ENCODE peak calls at places on chromosome 4, in four cellular contexts. O, N, K and H are unnamed samples.

GRCh38 chr4:89356086-89356485 is 48.5 kb upstream of the GPRIN3 start:
- DNase-seq in O (peak; percentile 31), N (no peak), K (no peak), H (no peak)

GRCh38 chr4:124974163-124974562 is 261.6 kb upstream of the ANKRD50 start:
- DNase-seq in O (no peak), N (no peak), K (no peak), H (no peak)

GRCh38 chr4:149896428-149896827 is 80.8 kb upstream of the IQCM start:
- DNase-seq in O (no peak), N (no peak), K (no peak), H (no peak)

GRCh38 chr4:83197555-83198235 is 83.2 kb upstream of the PLAC8 start:
- DNase-seq in O (no peak), N (no peak), K (no peak), H (no peak)

GRCh38 chr4:154491731-154492249 is at the start of gene DCHS2:
- DNase-seq in O (no peak), N (no peak), K (peak; percentile 56), H (no peak)

GRCh38 chr4:112858751-112859150 is 190.7 kb upstream of the ANK2 start:
- DNase-seq in O (no peak), N (no peak), K (no peak), H (no peak)

GRCh38 chr4:125639182-125639621 is 324.4 kb downstream of the FAT4 start:
- DNase-seq in O (no peak), N (no peak), K (no peak), H (no peak)

GRCh38 chr4:158159054-158159717 is 13.6 kb downstream of the GASK1B start:
- DNase-seq in O (no peak), N (no peak), K (no peak), H (no peak)

GRCh38 chr4:119898211-119898610 is 168.4 kb downstream of the MAD2L1 start:
- DNase-seq in O (no peak), N (no peak), K (no peak), H (no peak)

GRCh38 chr4:184100297-184100885 is 117.3 kb downstream of the ENPP6 start:
- DNase-seq in O (peak; percentile 58), N (peak; percentile 49), K (no peak), H (no peak)

GRCh38 chr4:147582386-147583077 is 34.7 kb upstream of the TMEM184C start:
- DNase-seq in O (no peak), N (no peak), K (no peak), H (no peak)

GRCh38 chr4:84493092-84493850 is 5.8 kb downstream of the NKX6-1 start:
- DNase-seq in O (no peak), N (peak; percentile 28), K (no peak), H (no peak)

GRCh38 chr4:17027495-17027894 is 129.1 kb upstream of the LDB2 start:
- DNase-seq in O (no peak), N (no peak), K (no peak), H (no peak)

GRCh38 chr4:52588097-52588496 is 71.0 kb downstream of the USP46 start:
- DNase-seq in O (no peak), N (peak; percentile 25), K (peak; percentile 27), H (no peak)

GRCh38 chr4:58453956-58454355 is 1343.8 kb upstream of the IGFBP7 start:
- DNase-seq in O (no peak), N (no peak), K (no peak), H (no peak)

GRCh38 chr4:168551211-168551610 is 54.4 kb downstream of the PALLD start:
- DNase-seq in O (no peak), N (no peak), K (no peak), H (no peak)

GRCh38 chr4:94680131-94680862 is 77.5 kb upstream of the BMPR1B start:
- DNase-seq in O (no peak), N (no peak), K (no peak), H (no peak)

GRCh38 chr4:8237256-8237989 is 32.1 kb upstream of the HTRA3 start:
- DNase-seq in O (no peak), N (no peak), K (no peak), H (no peak)

GRCh38 chr4:158209825-158210807 is at the start of gene TMEM144:
- DNase-seq in O (peak; percentile 89), N (peak; percentile 94), K (peak; percentile 89), H (peak; percentile 90)

GRCh38 chr4:133585323-133585722 is 436.2 kb downstream of the PCDH10 start:
- DNase-seq in O (no peak), N (no peak), K (no peak), H (no peak)

GRCh38 chr4:55613621-55614020 is 21.6 kb upstream of the PDCL2 start:
- DNase-seq in O (no peak), N (no peak), K (no peak), H (no peak)

GRCh38 chr4:137621056-137621455 is 88.8 kb upstream of the PCDH18 start:
- DNase-seq in O (no peak), N (no peak), K (no peak), H (no peak)

GRCh38 chr4:74675673-74676279 is 118.5 kb downstream of the BTC start:
- DNase-seq in O (no peak), N (peak; percentile 42), K (no peak), H (no peak)

GRCh38 chr4:76011700-76012387 is 4.5 kb upstream of the CXCL9 start:
- DNase-seq in O (no peak), N (no peak), K (no peak), H (no peak)

GRCh38 chr4:7960790-7961655 is 21.4 kb upstream of the AFAP1 start:
- DNase-seq in O (no peak), N (peak; percentile 52), K (peak; percentile 78), H (peak; percentile 64)

GRCh38 chr4:44544158-44544557 is 95.5 kb upstream of the KCTD8 start:
- DNase-seq in O (no peak), N (no peak), K (no peak), H (no peak)

GRCh38 chr4:56475917-56476316 is 8.5 kb downstream of the SRP72 start:
- DNase-seq in O (no peak), N (no peak), K (no peak), H (no peak)

GRCh38 chr4:109977854-109978501 is 65.3 kb downstream of the EGF start:
- DNase-seq in O (no peak), N (no peak), K (no peak), H (no peak)
- TF ChIP-seq CTCF in O (no peak), N (peak; percentile 65), K (peak; percentile 43), H (peak; percentile 45)

GRCh38 chr4:128675083-128675482 is 134.4 kb upstream of the JADE1 start:
- DNase-seq in O (no peak), N (no peak), K (no peak), H (no peak)
- TF ChIP-seq POLR2A in O (no peak), N (no peak), K (no peak), H (no peak)

GRCh38 chr4:30716158-30716557 is 4.0 kb upstream of the PCDH7 start:
- DNase-seq in O (no peak), N (no peak), K (no peak), H (no peak)
- TF ChIP-seq CTCF in O (no peak), N (peak; percentile 1), K (peak; percentile 40), H (no peak)

GRCh38 chr4:123476089-123476488 is 79.5 kb downstream of the SPRY1 start:
- DNase-seq in O (no peak), N (no peak), K (no peak), H (no peak)

GRCh38 chr4:123479944-123480343 is 83.3 kb downstream of the SPRY1 start:
- DNase-seq in O (no peak), N (no peak), K (no peak), H (no peak)

GRCh38 chr4:123474817-123475216 is 78.2 kb downstream of the SPRY1 start:
- DNase-seq in O (no peak), N (no peak), K (no peak), H (no peak)

GRCh38 chr4:123478859-123479345 is 82.3 kb downstream of the SPRY1 start:
- DNase-seq in O (peak; percentile 72), N (peak; percentile 67), K (no peak), H (no peak)

GRCh38 chr4:123477804-123478209 is 81.2 kb downstream of the SPRY1 start:
- DNase-seq in O (no peak), N (no peak), K (no peak), H (no peak)
- TF ChIP-seq POLR2A in O (no peak), N (no peak), K (no peak), H (no peak)

DNA sequence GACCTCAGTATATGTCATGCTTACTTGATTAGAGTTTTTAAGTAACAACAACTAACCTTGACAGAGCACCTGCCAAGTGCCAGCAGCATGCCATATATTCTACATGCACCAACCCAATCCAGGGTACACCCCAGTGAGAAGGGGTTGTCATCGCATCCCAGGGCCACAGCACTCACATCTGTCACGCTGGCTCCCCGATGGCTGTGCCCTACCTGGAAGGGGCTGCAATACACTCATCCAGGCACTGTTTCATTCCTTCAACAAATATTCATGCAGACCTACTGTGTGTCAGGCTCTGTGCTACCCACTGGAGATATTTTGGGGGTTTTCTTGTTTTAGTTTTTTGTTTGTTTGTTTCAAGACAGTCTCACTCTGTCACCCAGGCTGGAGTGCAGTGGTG is 49.5 kb downstream of the PPP2R2C start:
- DNase-seq in O (no peak), N (no peak), K (no peak), H (no peak)
- TF ChIP-seq CTCF in O (no peak), N (no peak), K (no peak), H (no peak)

GRCh38 chr4:92263575-92263974 is 40.2 kb upstream of the GRID2 start:
- DNase-seq in O (no peak), N (no peak), K (no peak), H (no peak)

GRCh38 chr4:92263010-92263409 is 40.8 kb upstream of the GRID2 start:
- DNase-seq in O (no peak), N (no peak), K (no peak), H (no peak)

GRCh38 chr4:92262371-92262770 is 41.4 kb upstream of the GRID2 start:
- DNase-seq in O (no peak), N (no peak), K (no peak), H (no peak)

GRCh38 chr4:92264163-92264562 is 39.6 kb upstream of the GRID2 start:
- DNase-seq in O (no peak), N (no peak), K (no peak), H (no peak)

GRCh38 chr4:92261256-92261655 is 42.5 kb upstream of the GRID2 start:
- DNase-seq in O (no peak), N (no peak), K (no peak), H (no peak)
- TF ChIP-seq POLR2A in O (no peak), N (no peak), K (no peak), H (no peak)